ENCODE peak calls at places on chromosomes 13 and 19, in four cellular contexts. One of them, this sample, is unnamed.

GRCh38 chr13:75145926-75146325 is 336.0 kb downstream of the TBC1D4 start:
- DNase-seq in K562: no peak
- DNase-seq in GM12878: no peak
- DNase-seq in SK-N-SH: no peak
- DNase-seq in this sample: no peak

GRCh38 chr19:17078920-17079709 is 3.5 kb downstream of the MYO9B start:
- DNase-seq in K562: no peak
- DNase-seq in SK-N-SH: no peak
- DNase-seq in GM12878: no peak
- DNase-seq in this sample: no peak

GRCh38 chr19:52923782-52924593 is 760 bp upstream of the ZNF888 start:
- DNase-seq in GM12878: no peak
- DNase-seq in K562: peak
- DNase-seq in SK-N-SH: no peak
- DNase-seq in this sample: peak

GRCh38 chr19:5127710-5128109 is 158.8 kb downstream of the KDM4B start:
- DNase-seq in GM12878: no peak
- DNase-seq in SK-N-SH: no peak
- DNase-seq in K562: no peak
- DNase-seq in this sample: no peak

GRCh38 chr19:2774953-2775555 is 8.0 kb downstream of the SGTA start:
- DNase-seq in SK-N-SH: no peak
- DNase-seq in GM12878: no peak
- DNase-seq in K562: no peak
- DNase-seq in this sample: no peak

GRCh38 chr13:47503468-47503867 is 497.6 kb downstream of the SUCLA2 start:
- DNase-seq in SK-N-SH: no peak
- DNase-seq in GM12878: no peak
- DNase-seq in K562: no peak
- DNase-seq in this sample: no peak

GRCh38 chr13:93726173-93727019 is 499.8 kb downstream of the GPC6 start:
- DNase-seq in K562: no peak
- DNase-seq in SK-N-SH: no peak
- DNase-seq in GM12878: no peak
- DNase-seq in this sample: no peak

GRCh38 chr13:29140277-29140676 is 320.1 kb downstream of the MTUS2 start:
- DNase-seq in K562: no peak
- DNase-seq in SK-N-SH: no peak
- DNase-seq in GM12878: no peak
- DNase-seq in this sample: no peak

GRCh38 chr19:21698215-21698614 is 69.2 kb downstream of the ZNF100 start:
- DNase-seq in SK-N-SH: peak
- DNase-seq in K562: peak
- DNase-seq in GM12878: no peak
- DNase-seq in this sample: peak

GRCh38 chr19:18514800-18515682 is 6.8 kb downstream of the ELL start:
- DNase-seq in SK-N-SH: no peak
- DNase-seq in K562: peak
- DNase-seq in GM12878: no peak
- DNase-seq in this sample: peak

GRCh38 chr19:35885909-35886308 is 14.4 kb downstream of the NFKBID start:
- DNase-seq in GM12878: no peak
- DNase-seq in K562: no peak
- DNase-seq in SK-N-SH: no peak
- DNase-seq in this sample: no peak

GRCh38 chr19:28334419-28334818 is 878.5 kb downstream of the UQCRFS1 start:
- DNase-seq in GM12878: no peak
- DNase-seq in K562: no peak
- DNase-seq in SK-N-SH: no peak
- DNase-seq in this sample: no peak

GRCh38 chr13:30872685-30873443 is 33.2 kb upstream of the MEDAG start:
- DNase-seq in SK-N-SH: peak
- DNase-seq in K562: no peak
- DNase-seq in GM12878: no peak
- DNase-seq in this sample: peak

GRCh38 chr13:97018029-97018819 is 23.9 kb upstream of the OXGR1 start:
- DNase-seq in SK-N-SH: peak
- DNase-seq in K562: peak
- DNase-seq in GM12878: no peak
- DNase-seq in this sample: peak

GRCh38 chr13:33931397-33931987 is 113.5 kb downstream of the RFC3 start:
- DNase-seq in GM12878: peak
- DNase-seq in K562: peak
- DNase-seq in SK-N-SH: peak
- DNase-seq in this sample: peak

GRCh38 chr19:51210385-51210784 is 14.5 kb upstream of the CD33 start:
- DNase-seq in K562: no peak
- DNase-seq in SK-N-SH: no peak
- DNase-seq in GM12878: no peak
- DNase-seq in this sample: no peak

GRCh38 chr19:54282706-54283105 is 1.8 kb upstream of the LILRB2 start:
- DNase-seq in K562: no peak
- DNase-seq in GM12878: no peak
- DNase-seq in SK-N-SH: no peak
- DNase-seq in this sample: no peak
- TF ChIP-seq NFIC in K562: no peak
- TF ChIP-seq NFIC in GM12878: no peak
- TF ChIP-seq NFIC in SK-N-SH: no peak
- TF ChIP-seq NFIC in this sample: no peak

GRCh38 chr13:50687545-50687944 is 155.9 kb downstream of the DLEU7 start:
- DNase-seq in GM12878: no peak
- DNase-seq in SK-N-SH: no peak
- DNase-seq in K562: no peak
- DNase-seq in this sample: no peak

GRCh38 chr13:50684366-50684765 is 159.1 kb downstream of the DLEU7 start:
- DNase-seq in SK-N-SH: no peak
- DNase-seq in GM12878: no peak
- DNase-seq in K562: no peak
- DNase-seq in this sample: no peak

GRCh38 chr13:50686547-50686946 is 156.9 kb downstream of the DLEU7 start:
- DNase-seq in SK-N-SH: no peak
- DNase-seq in K562: no peak
- DNase-seq in GM12878: no peak
- DNase-seq in this sample: no peak

GRCh38 chr13:50682966-50683365 is 160.5 kb downstream of the DLEU7 start:
- DNase-seq in K562: no peak
- DNase-seq in GM12878: no peak
- DNase-seq in SK-N-SH: no peak
- DNase-seq in this sample: no peak

GRCh38 chr13:50685491-50685890 is 158.0 kb downstream of the DLEU7 start:
- DNase-seq in SK-N-SH: no peak
- DNase-seq in GM12878: no peak
- DNase-seq in K562: peak
- DNase-seq in this sample: no peak
- TF ChIP-seq NFIC in SK-N-SH: peak
- TF ChIP-seq NFIC in GM12878: no peak
- TF ChIP-seq NFIC in K562: no peak
- TF ChIP-seq NFIC in this sample: no peak

GRCh38 chr19:49801401-49801888 is 11.6 kb downstream of the FUZ start:
- DNase-seq in K562: no peak
- DNase-seq in SK-N-SH: no peak
- DNase-seq in GM12878: no peak
- DNase-seq in this sample: no peak
- TF ChIP-seq NFIC in K562: no peak
- TF ChIP-seq NFIC in SK-N-SH: no peak
- TF ChIP-seq NFIC in GM12878: no peak
- TF ChIP-seq NFIC in this sample: no peak

GRCh38 chr19:1041272-1041834 is 1.4 kb downstream of the ABCA7 start:
- DNase-seq in SK-N-SH: no peak
- DNase-seq in K562: no peak
- DNase-seq in GM12878: no peak
- DNase-seq in this sample: no peak

GRCh38 chr19:1039646-1040475 is at the start of gene ABCA7:
- DNase-seq in GM12878: peak
- DNase-seq in SK-N-SH: peak
- DNase-seq in K562: peak
- DNase-seq in this sample: peak

GRCh38 chr19:1037553-1038115 is 2.3 kb upstream of the ABCA7 start:
- DNase-seq in GM12878: no peak
- DNase-seq in K562: no peak
- DNase-seq in SK-N-SH: no peak
- DNase-seq in this sample: no peak

GRCh38 chr19:1040476-1041271 is 767 bp downstream of the ABCA7 start:
- DNase-seq in SK-N-SH: peak
- DNase-seq in GM12878: peak
- DNase-seq in K562: peak
- DNase-seq in this sample: peak

GRCh38 chr19:1038995-1039645 is 787 bp upstream of the ABCA7 start:
- DNase-seq in SK-N-SH: no peak
- DNase-seq in K562: peak
- DNase-seq in GM12878: no peak
- DNase-seq in this sample: no peak
- TF ChIP-seq NFIC in SK-N-SH: no peak
- TF ChIP-seq NFIC in K562: no peak
- TF ChIP-seq NFIC in GM12878: no peak
- TF ChIP-seq NFIC in this sample: no peak

DNA sequence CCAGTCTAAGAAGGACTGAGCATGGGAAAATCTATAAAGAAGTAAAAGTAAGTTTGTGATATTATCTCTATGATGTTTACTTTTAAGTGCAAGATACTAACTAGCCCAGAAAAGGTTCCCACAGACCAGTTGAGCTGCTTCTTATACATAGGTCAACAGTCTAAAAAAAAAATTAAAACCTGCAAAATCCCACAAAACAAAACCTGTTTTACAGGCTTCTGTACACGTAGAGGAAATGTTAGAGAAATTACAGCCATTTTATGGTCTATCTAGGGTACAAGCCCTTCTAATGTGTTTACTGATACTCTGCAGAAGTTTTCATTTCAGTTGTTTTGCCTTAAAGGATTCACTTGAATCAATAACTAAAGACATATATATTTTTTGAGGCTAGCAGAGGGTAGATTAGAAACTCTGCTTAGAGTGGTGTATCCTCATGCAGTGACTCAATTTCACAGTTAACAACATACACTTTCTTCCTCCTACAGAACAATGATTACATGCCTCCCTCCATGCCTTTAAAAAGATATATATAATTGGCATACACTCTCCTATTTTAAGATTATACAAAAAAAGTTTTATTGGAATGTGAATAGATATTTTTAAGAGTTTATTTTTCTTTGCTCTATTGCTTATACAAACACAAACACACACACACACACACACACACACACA is 43.9 kb downstream of the CAB39L start:
- DNase-seq in SK-N-SH: no peak
- DNase-seq in K562: no peak
- DNase-seq in GM12878: no peak
- DNase-seq in this sample: no peak
- TF ChIP-seq NFIC in SK-N-SH: no peak
- TF ChIP-seq NFIC in K562: no peak
- TF ChIP-seq NFIC in GM12878: no peak
- TF ChIP-seq NFIC in this sample: no peak

GRCh38 chr19:55585658-55586339 is 5.2 kb upstream of the ZNF579 start:
- DNase-seq in K562: no peak
- DNase-seq in SK-N-SH: peak
- DNase-seq in GM12878: no peak
- DNase-seq in this sample: peak
- TF ChIP-seq NFIC in K562: no peak
- TF ChIP-seq NFIC in SK-N-SH: no peak
- TF ChIP-seq NFIC in GM12878: no peak
- TF ChIP-seq NFIC in this sample: no peak

GRCh38 chr19:49555600-49556411 is 24.6 kb downstream of the NOSIP start:
- DNase-seq in K562: peak
- DNase-seq in GM12878: no peak
- DNase-seq in SK-N-SH: peak
- DNase-seq in this sample: no peak
- TF ChIP-seq NFIC in K562: no peak
- TF ChIP-seq NFIC in GM12878: no peak
- TF ChIP-seq NFIC in SK-N-SH: no peak
- TF ChIP-seq NFIC in this sample: no peak

This sample was measured in HepG2.